ENCODE peak calls at places on chromosomes 6 and 20, in ten cellular contexts. G, M, B, J, Z, P, Q, S, R and V are unnamed samples.

GRCh38 chr6:156780117-156780641 is 3.0 kb downstream of the ARID1B start:
- DNase-seq in G (peak), P (no peak), S (peak), Z (peak), B (peak), M (peak), R (peak), J (no peak), Q (no peak), V (no peak)

GRCh38 chr6:48782230-48782629 is 671.2 kb upstream of the PTCHD4 start:
- DNase-seq in R (no peak), B (no peak), S (no peak), J (no peak), Z (no peak), Q (no peak), M (no peak), P (no peak), G (no peak), V (no peak)

GRCh38 chr6:130927305-130927704 is 100.1 kb downstream of the SMLR1 start:
- DNase-seq in P (no peak), M (no peak), B (no peak), S (no peak), R (no peak), Z (no peak), Q (no peak), J (no peak), G (no peak), V (no peak)

GRCh38 chr20:32538526-32538918 is 46.6 kb downstream of the NOL4L start:
- DNase-seq in Z (no peak), J (no peak), Q (no peak), R (no peak), M (no peak), P (no peak), B (no peak), S (no peak), G (no peak), V (no peak)

GRCh38 chr6:90088009-90088408 is 193.7 kb downstream of the GJA10 start:
- DNase-seq in Q (no peak), G (no peak), M (no peak), S (peak), Z (no peak), J (no peak), P (no peak), R (no peak), B (no peak), V (no peak)

GRCh38 chr20:2946988-2947961 is 74.0 kb downstream of the PTPRA start:
- DNase-seq in Q (no peak), S (peak), B (no peak), P (no peak), R (peak), G (peak), M (no peak), Z (no peak), J (no peak), V (no peak)

GRCh38 chr20:12700701-12701100 is 308.1 kb upstream of the SPTLC3 start:
- DNase-seq in M (no peak), Z (peak), G (no peak), P (no peak), Q (no peak), S (no peak), B (no peak), R (no peak), J (no peak), V (no peak)

GRCh38 chr20:63048516-63049190 is 41.9 kb upstream of the BHLHE23 start:
- DNase-seq in P (no peak), M (no peak), J (no peak), B (no peak), Z (no peak), S (no peak), Q (no peak), R (no peak), G (no peak), V (no peak)

GRCh38 chr20:63498950-63499332 is at the start of gene EEF1A2:
- DNase-seq in G (no peak), J (no peak), M (peak), Z (no peak), Q (no peak), S (no peak), B (peak), R (no peak), P (no peak), V (no peak)

GRCh38 chr20:58622671-58623578 is 28.2 kb upstream of the STX16 start:
- DNase-seq in Q (peak), B (no peak), G (no peak), R (no peak), M (no peak), S (peak), J (no peak), P (no peak), Z (no peak), V (no peak)

GRCh38 chr6:121314407-121315112 is 19.7 kb downstream of the TBC1D32 start:
- DNase-seq in Z (no peak), S (no peak), Q (no peak), G (no peak), P (no peak), B (no peak), M (no peak), R (no peak), J (no peak), V (no peak)

GRCh38 chr6:18022398-18023231 is 35.2 kb upstream of the KIF13A start:
- DNase-seq in P (no peak), G (no peak), J (no peak), M (no peak), Q (no peak), S (peak), B (peak), Z (no peak), R (no peak), V (no peak)

GRCh38 chr6:166540631-166541331 is 45.7 kb downstream of the RAMACL start:
- DNase-seq in P (no peak), Z (no peak), S (peak), Q (no peak), G (peak), M (peak), B (no peak), R (no peak), J (no peak), V (no peak)

DNA sequence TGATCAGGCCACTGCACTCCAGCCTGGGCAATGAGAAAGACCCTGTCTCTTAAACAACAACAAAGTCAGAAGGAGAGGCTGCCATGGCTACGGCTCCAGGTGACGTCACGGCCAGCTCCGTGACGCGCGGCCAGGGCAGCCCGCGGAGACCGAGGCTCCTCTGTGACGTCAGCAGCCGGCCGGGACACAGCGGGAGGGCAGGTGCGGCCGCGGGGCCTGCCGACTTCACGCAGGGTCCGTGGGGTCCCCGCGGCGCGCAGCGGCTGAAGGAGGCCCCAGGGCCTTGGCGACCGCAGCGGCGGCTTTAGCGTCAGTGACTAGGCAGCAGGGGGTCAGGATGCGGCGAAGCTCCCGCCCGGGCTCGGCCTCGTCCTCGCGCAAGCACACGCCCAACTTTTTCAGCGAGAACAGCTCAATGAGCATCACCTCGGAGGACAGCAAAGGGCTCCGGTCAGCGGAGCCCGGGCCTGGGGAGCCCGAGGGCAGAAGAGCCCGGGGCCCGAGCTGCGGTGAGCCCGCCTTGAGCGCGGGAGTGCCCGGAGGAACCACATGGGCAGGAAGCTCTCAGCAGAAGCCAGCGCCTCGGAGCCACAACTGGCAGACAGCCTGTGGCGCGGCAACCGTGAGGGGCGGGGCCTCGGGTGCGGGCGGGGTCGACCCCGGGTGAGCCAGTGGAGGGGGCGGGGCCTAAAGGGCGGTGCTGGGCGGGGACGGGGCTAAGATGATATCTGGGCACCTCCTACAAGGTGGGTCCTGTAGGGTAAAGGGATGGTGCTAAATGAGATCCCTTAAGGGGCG is at the start of gene SPAG4:
- DNase-seq in B (peak), R (peak), S (peak), G (peak), M (peak), Q (peak), J (peak), P (peak), Z (peak), V (peak)
- TF ChIP-seq POLR2A in B (peak), R (no peak), S (peak), G (peak), M (peak), Q (peak), J (peak), P (peak), Z (peak), V (no peak)

GRCh38 chr20:4171538-4172116 is 156.3 kb upstream of the RNF24 start:
- DNase-seq in P (no peak), Q (peak), J (no peak), G (no peak), R (no peak), S (peak), B (no peak), M (no peak), Z (peak), V (no peak)
- TF ChIP-seq POLR2A in P (no peak), Q (no peak), J (no peak), G (no peak), R (no peak), S (no peak), B (no peak), M (no peak), Z (no peak), V (no peak)

DNA sequence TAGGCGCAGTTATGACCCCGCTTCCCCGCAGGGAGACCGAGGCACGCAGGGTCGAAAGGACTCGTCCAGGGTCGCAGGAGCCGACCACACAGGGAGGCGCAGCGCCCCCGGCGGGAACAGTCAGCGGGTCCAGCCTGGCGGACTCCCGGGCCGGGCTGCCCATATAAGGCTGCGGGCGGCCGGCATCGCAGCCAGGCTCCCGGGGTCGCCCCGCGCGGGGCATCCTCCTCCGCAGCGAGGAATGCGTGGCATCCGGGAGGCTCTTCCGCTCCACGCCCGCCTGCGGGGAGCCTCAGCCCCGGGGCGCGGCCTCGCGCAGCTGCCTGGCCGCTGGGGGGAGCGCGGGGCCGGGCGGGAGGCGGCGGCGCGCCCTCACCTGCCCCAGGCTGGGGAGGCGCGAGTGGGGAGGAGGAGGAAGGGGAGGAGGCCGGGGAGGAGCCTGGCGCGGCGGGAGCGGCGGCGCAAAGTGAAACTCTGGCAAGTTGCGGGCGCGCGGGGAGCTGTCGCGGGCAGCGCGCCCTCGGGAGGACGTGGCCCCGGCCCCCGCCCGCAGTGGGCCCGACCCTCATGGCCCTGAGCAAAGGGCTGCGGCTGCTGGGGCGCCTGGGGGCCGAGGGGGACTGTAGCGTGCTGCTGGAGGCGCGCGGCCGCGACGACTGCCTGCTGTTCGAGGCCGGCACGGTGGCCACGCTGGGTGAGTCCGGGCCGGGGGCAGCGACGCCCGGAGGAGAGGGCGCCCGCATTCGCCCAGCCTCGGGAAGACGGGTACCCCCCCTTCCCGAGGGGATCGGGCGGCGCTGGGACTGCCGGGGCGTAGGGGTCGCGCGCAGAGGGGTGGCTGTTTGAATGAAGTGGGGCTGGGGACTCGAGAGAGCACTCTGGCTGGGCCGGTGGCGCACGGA is at the start of gene SYNJ2:
- DNase-seq in M (peak), R (peak), G (no peak), S (peak), P (peak), Z (peak), Q (peak), J (peak), B (peak), V (no peak)
- TF ChIP-seq POLR2A in M (no peak), R (no peak), G (peak), S (peak), P (peak), Z (peak), Q (peak), J (peak), B (no peak), V (peak)

GRCh38 chr6:32984639-32985389 is 16.4 kb downstream of the BRD2 start:
- DNase-seq in G (peak), S (peak), Z (peak), R (peak), M (peak), Q (peak), B (peak), P (peak), J (peak), V (no peak)

GRCh38 chr6:32983964-32984638 is 15.7 kb downstream of the BRD2 start:
- DNase-seq in J (no peak), G (no peak), M (no peak), S (no peak), P (no peak), R (no peak), Q (no peak), B (no peak), Z (no peak), V (no peak)

GRCh38 chr6:32982084-32982701 is 13.8 kb downstream of the BRD2 start:
- DNase-seq in R (no peak), S (no peak), M (no peak), Z (no peak), Q (no peak), J (no peak), B (no peak), G (no peak), P (no peak), V (no peak)

GRCh38 chr6:32983493-32983848 is 15.1 kb downstream of the BRD2 start:
- DNase-seq in S (no peak), Z (no peak), R (no peak), Q (no peak), J (no peak), P (no peak), B (no peak), M (no peak), G (no peak), V (no peak)

GRCh38 chr6:32982702-32983492 is 14.5 kb downstream of the BRD2 start:
- DNase-seq in M (peak), Q (no peak), B (no peak), S (no peak), G (no peak), J (no peak), R (no peak), P (no peak), Z (no peak), V (no peak)
- TF ChIP-seq POLR2A in M (no peak), Q (no peak), B (no peak), S (no peak), G (no peak), J (no peak), R (no peak), P (no peak), Z (no peak), V (no peak)

DNA sequence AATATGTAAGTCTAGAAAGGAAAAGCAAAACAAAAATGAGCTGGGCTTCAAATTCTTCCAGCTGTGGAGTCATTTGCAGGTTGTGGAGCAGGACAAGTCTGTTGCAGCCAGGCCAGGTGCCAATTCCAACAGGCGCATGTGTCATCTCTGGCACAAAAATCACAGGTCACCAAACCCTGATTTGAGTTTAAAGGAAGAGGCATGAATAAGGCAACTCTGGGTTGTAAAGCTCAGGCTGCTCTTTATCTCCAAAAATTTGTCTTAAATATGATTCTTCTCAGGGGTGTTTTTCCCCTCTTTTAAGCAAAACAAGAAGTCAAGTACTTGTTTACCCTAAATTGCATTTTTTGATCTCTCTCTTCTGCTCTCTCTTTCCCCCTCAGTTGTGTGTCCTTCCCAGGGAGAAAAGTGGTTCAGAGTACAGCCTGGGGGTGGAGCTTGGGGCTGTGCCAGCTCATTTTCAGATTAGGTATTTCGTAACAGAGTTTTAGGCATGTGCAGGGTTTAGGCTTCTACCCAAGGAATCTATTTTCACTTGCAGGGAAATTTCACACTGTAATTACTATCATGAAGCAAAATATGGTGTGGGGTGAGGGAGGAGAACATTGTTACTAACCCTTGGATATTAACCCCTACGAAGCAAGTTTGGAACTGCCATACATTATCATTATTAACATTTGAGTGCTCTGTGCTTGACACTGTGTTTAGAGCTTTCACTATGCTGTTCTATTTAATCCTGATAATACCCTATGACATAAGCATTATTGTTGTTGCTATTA is 8.3 kb upstream of the NCOA3 start:
- DNase-seq in G (peak), M (peak), J (peak), Q (peak), Z (peak), R (peak), B (peak), S (peak), P (peak), V (no peak)
- TF ChIP-seq POLR2A in G (no peak), M (no peak), J (no peak), Q (no peak), Z (no peak), R (no peak), B (no peak), S (no peak), P (no peak), V (no peak)

GRCh38 chr20:44392088-44392775 is 36.7 kb downstream of the HNF4A start:
- DNase-seq in Q (no peak), P (no peak), R (no peak), Z (no peak), B (no peak), J (no peak), S (no peak), M (no peak), G (no peak), V (no peak)

GRCh38 chr20:44394520-44395182 is 39.2 kb downstream of the HNF4A start:
- DNase-seq in R (no peak), M (no peak), P (no peak), G (peak), B (no peak), Q (no peak), J (peak), S (no peak), Z (no peak), V (no peak)

GRCh38 chr20:44395183-44395962 is 39.9 kb downstream of the HNF4A start:
- DNase-seq in J (no peak), S (no peak), Z (no peak), M (no peak), B (no peak), R (no peak), P (no peak), Q (peak), G (no peak), V (no peak)

GRCh38 chr20:44393608-44394519 is 38.4 kb downstream of the HNF4A start:
- DNase-seq in M (no peak), G (no peak), S (no peak), Z (no peak), R (no peak), B (no peak), J (no peak), Q (no peak), P (no peak), V (no peak)

GRCh38 chr20:44392776-44393607 is 37.5 kb downstream of the HNF4A start:
- DNase-seq in R (no peak), P (no peak), Q (peak), Z (no peak), S (no peak), G (no peak), J (no peak), M (no peak), B (no peak), V (no peak)
- TF ChIP-seq POLR2A in R (no peak), P (no peak), Q (peak), Z (no peak), S (no peak), G (no peak), J (no peak), M (no peak), B (no peak), V (no peak)

GRCh38 chr6:82363368-82364086 is at the start of gene TPBG:
- DNase-seq in P (peak), G (peak), B (peak), Q (peak), Z (peak), S (peak), R (peak), J (peak), M (peak), V (no peak)

GRCh38 chr6:82362868-82363267 is 749 bp upstream of the TPBG start:
- DNase-seq in M (no peak), Z (no peak), B (no peak), G (no peak), S (peak), R (no peak), P (peak), J (no peak), Q (no peak), V (no peak)

GRCh38 chr6:82365011-82365751 is 1.6 kb downstream of the TPBG start:
- DNase-seq in G (no peak), Z (peak), J (peak), Q (peak), S (peak), B (peak), P (peak), R (peak), M (peak), V (no peak)

GRCh38 chr6:82362144-82362543 is 1.5 kb upstream of the TPBG start:
- DNase-seq in B (no peak), M (no peak), P (no peak), G (no peak), J (no peak), R (no peak), Q (no peak), S (no peak), Z (no peak), V (no peak)

GRCh38 chr6:82364087-82365010 is 732 bp downstream of the TPBG start:
- DNase-seq in R (peak), J (peak), Z (peak), G (peak), M (peak), B (peak), Q (peak), S (peak), P (peak), V (no peak)
- TF ChIP-seq POLR2A in R (no peak), J (no peak), Z (peak), G (no peak), M (no peak), B (no peak), Q (no peak), S (peak), P (no peak), V (no peak)